ENCODE peak calls at places on chromosome 5, in seven cellular contexts. One of them, this sample, is unnamed.

GRCh38 chr5:116564756-116565593 is 9.6 kb downstream of the SEMA6A start:
- DNase-seq in GM12878: no peak
- DNase-seq in K562: no peak
- DNase-seq in SK-N-SH: no peak
- DNase-seq in HCT116: no peak
- DNase-seq in HepG2: no peak
- DNase-seq in H1: no peak
- DNase-seq in this sample: no peak

GRCh38 chr5:140312067-140312790 is 9.3 kb upstream of the PFDN1 start:
- DNase-seq in HCT116: no peak
- DNase-seq in HepG2: no peak
- DNase-seq in GM12878: no peak
- DNase-seq in H1: no peak
- DNase-seq in K562: no peak
- DNase-seq in SK-N-SH: no peak
- DNase-seq in this sample: no peak

GRCh38 chr5:142432369-142432863 is 107.6 kb upstream of the SPRY4 start:
- DNase-seq in SK-N-SH: no peak
- DNase-seq in HCT116: no peak
- DNase-seq in HepG2: no peak
- DNase-seq in GM12878: no peak
- DNase-seq in H1: no peak
- DNase-seq in K562: no peak
- DNase-seq in this sample: no peak

GRCh38 chr5:2702096-2702879 is 49.2 kb downstream of the IRX2 start:
- DNase-seq in H1: no peak
- DNase-seq in K562: no peak
- DNase-seq in SK-N-SH: no peak
- DNase-seq in GM12878: no peak
- DNase-seq in HepG2: no peak
- DNase-seq in HCT116: no peak
- DNase-seq in this sample: no peak

GRCh38 chr5:392431-392988 is 50.5 kb upstream of the EXOC3 start:
- DNase-seq in HCT116: peak; percentile 8
- DNase-seq in HepG2: no peak
- DNase-seq in K562: no peak
- DNase-seq in H1: peak; percentile 49
- DNase-seq in GM12878: peak; percentile 95
- DNase-seq in SK-N-SH: no peak
- DNase-seq in this sample: no peak

GRCh38 chr5:73902327-73903051 is 276.5 kb downstream of the ARHGEF28 start:
- DNase-seq in K562: peak; percentile 37
- DNase-seq in H1: no peak
- DNase-seq in SK-N-SH: peak; percentile 58
- DNase-seq in HepG2: peak; percentile 41
- DNase-seq in HCT116: peak; percentile 63
- DNase-seq in GM12878: peak; percentile 55
- DNase-seq in this sample: peak; percentile 79

GRCh38 chr5:16615737-16616535 is 861 bp downstream of the RETREG1 start:
- DNase-seq in K562: no peak
- DNase-seq in GM12878: no peak
- DNase-seq in HCT116: no peak
- DNase-seq in SK-N-SH: peak; percentile 21
- DNase-seq in H1: no peak
- DNase-seq in HepG2: no peak
- DNase-seq in this sample: peak; percentile 20

GRCh38 chr5:52017567-52017966 is 634.3 kb downstream of the ISL1 start:
- DNase-seq in H1: no peak
- DNase-seq in K562: no peak
- DNase-seq in HCT116: no peak
- DNase-seq in HepG2: no peak
- DNase-seq in SK-N-SH: no peak
- DNase-seq in GM12878: no peak
- DNase-seq in this sample: no peak

GRCh38 chr5:89313804-89314588 is 431.0 kb upstream of the MEF2C start:
- DNase-seq in HCT116: peak; percentile 41
- DNase-seq in K562: peak; percentile 61
- DNase-seq in HepG2: no peak
- DNase-seq in GM12878: peak; percentile 99
- DNase-seq in SK-N-SH: no peak
- DNase-seq in H1: no peak
- DNase-seq in this sample: no peak

GRCh38 chr5:173829826-173830225 is 58.3 kb upstream of the CPEB4 start:
- DNase-seq in H1: no peak
- DNase-seq in SK-N-SH: no peak
- DNase-seq in GM12878: no peak
- DNase-seq in HCT116: no peak
- DNase-seq in K562: peak; percentile 32
- DNase-seq in HepG2: no peak
- DNase-seq in this sample: no peak

GRCh38 chr5:126525630-126526245 is 69.3 kb downstream of the ALDH7A1 start:
- DNase-seq in K562: no peak
- DNase-seq in SK-N-SH: no peak
- DNase-seq in H1: peak; percentile 47
- DNase-seq in HCT116: peak; percentile 12
- DNase-seq in GM12878: no peak
- DNase-seq in HepG2: peak; percentile 40
- DNase-seq in this sample: peak; percentile 72

GRCh38 chr5:6391151-6391550 is 12.8 kb upstream of the MED10 start:
- DNase-seq in HepG2: no peak
- DNase-seq in HCT116: no peak
- DNase-seq in K562: no peak
- DNase-seq in GM12878: no peak
- DNase-seq in H1: no peak
- DNase-seq in SK-N-SH: no peak
- DNase-seq in this sample: no peak

GRCh38 chr5:141135030-141135717 is at the start of gene PCDHB5:
- DNase-seq in GM12878: no peak
- DNase-seq in HCT116: no peak
- DNase-seq in K562: peak; percentile 34
- DNase-seq in H1: peak; percentile 86
- DNase-seq in HepG2: no peak
- DNase-seq in SK-N-SH: no peak
- DNase-seq in this sample: peak; percentile 51

GRCh38 chr5:129905467-129906176 is 1.4 kb downstream of the CHSY3 start:
- DNase-seq in GM12878: no peak
- DNase-seq in SK-N-SH: no peak
- DNase-seq in H1: peak; percentile 65
- DNase-seq in HCT116: no peak
- DNase-seq in HepG2: no peak
- DNase-seq in K562: no peak
- DNase-seq in this sample: no peak
- TF ChIP-seq JUND in GM12878: no peak
- TF ChIP-seq JUND in SK-N-SH: no peak
- TF ChIP-seq JUND in H1: no peak
- TF ChIP-seq JUND in HCT116: no peak
- TF ChIP-seq JUND in HepG2: no peak
- TF ChIP-seq JUND in K562: no peak
- TF ChIP-seq JUND in this sample: no peak

DNA sequence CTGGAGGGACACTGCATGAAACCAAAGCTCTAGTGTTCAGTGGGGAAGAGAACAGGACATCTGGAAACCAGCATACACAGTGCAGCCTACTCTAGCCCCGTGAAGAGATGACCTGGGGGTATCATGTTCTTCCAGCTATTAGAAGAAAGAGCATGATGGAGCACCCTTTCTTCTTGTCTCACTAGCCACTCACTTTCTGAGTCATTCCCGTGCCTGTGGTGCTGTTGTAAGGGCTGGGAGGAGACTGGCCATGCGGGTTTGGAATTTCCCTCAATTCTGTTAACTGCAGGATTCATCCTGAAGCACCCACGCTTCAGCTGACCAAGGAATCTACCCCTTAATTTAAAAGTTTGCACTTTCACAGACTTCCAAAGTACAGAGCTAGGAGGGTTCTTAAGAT is 137.0 kb downstream of the COL23A1 start:
- DNase-seq in K562: peak; percentile 52
- DNase-seq in SK-N-SH: no peak
- DNase-seq in HepG2: no peak
- DNase-seq in H1: no peak
- DNase-seq in HCT116: no peak
- DNase-seq in GM12878: no peak
- DNase-seq in this sample: no peak
- TF ChIP-seq JUND in K562: peak; percentile 64
- TF ChIP-seq JUND in SK-N-SH: no peak
- TF ChIP-seq JUND in HepG2: no peak
- TF ChIP-seq JUND in H1: no peak
- TF ChIP-seq JUND in HCT116: no peak
- TF ChIP-seq JUND in GM12878: no peak
- TF ChIP-seq JUND in this sample: no peak

GRCh38 chr5:39199335-39199734 is 20.0 kb downstream of the FYB1 start:
- DNase-seq in HCT116: no peak
- DNase-seq in H1: no peak
- DNase-seq in GM12878: no peak
- DNase-seq in HepG2: no peak
- DNase-seq in SK-N-SH: no peak
- DNase-seq in K562: no peak
- DNase-seq in this sample: no peak

GRCh38 chr5:39195198-39195826 is 24.1 kb downstream of the FYB1 start:
- DNase-seq in HepG2: no peak
- DNase-seq in SK-N-SH: no peak
- DNase-seq in H1: no peak
- DNase-seq in GM12878: no peak
- DNase-seq in K562: no peak
- DNase-seq in HCT116: no peak
- DNase-seq in this sample: no peak

GRCh38 chr5:39198080-39198479 is 21.3 kb downstream of the FYB1 start:
- DNase-seq in K562: no peak
- DNase-seq in GM12878: no peak
- DNase-seq in HCT116: peak; percentile 29
- DNase-seq in H1: no peak
- DNase-seq in HepG2: peak; percentile 79
- DNase-seq in SK-N-SH: no peak
- DNase-seq in this sample: no peak

GRCh38 chr5:39200081-39200480 is 19.3 kb downstream of the FYB1 start:
- DNase-seq in SK-N-SH: no peak
- DNase-seq in K562: no peak
- DNase-seq in GM12878: no peak
- DNase-seq in HCT116: no peak
- DNase-seq in HepG2: no peak
- DNase-seq in H1: no peak
- DNase-seq in this sample: no peak

GRCh38 chr5:39197556-39197955 is 21.8 kb downstream of the FYB1 start:
- DNase-seq in SK-N-SH: no peak
- DNase-seq in HCT116: peak; percentile 10
- DNase-seq in HepG2: no peak
- DNase-seq in GM12878: no peak
- DNase-seq in H1: no peak
- DNase-seq in K562: no peak
- DNase-seq in this sample: no peak
- TF ChIP-seq JUND in SK-N-SH: no peak
- TF ChIP-seq JUND in HCT116: no peak
- TF ChIP-seq JUND in HepG2: no peak
- TF ChIP-seq JUND in GM12878: no peak
- TF ChIP-seq JUND in H1: no peak
- TF ChIP-seq JUND in K562: no peak
- TF ChIP-seq JUND in this sample: no peak

GRCh38 chr5:64201986-64202385 is 36.3 kb downstream of the RNF180 start:
- DNase-seq in H1: no peak
- DNase-seq in K562: no peak
- DNase-seq in SK-N-SH: no peak
- DNase-seq in GM12878: no peak
- DNase-seq in HCT116: no peak
- DNase-seq in HepG2: no peak
- DNase-seq in this sample: no peak
- TF ChIP-seq JUND in H1: no peak
- TF ChIP-seq JUND in K562: no peak
- TF ChIP-seq JUND in SK-N-SH: no peak
- TF ChIP-seq JUND in GM12878: no peak
- TF ChIP-seq JUND in HCT116: no peak
- TF ChIP-seq JUND in HepG2: no peak
- TF ChIP-seq JUND in this sample: no peak

DNA sequence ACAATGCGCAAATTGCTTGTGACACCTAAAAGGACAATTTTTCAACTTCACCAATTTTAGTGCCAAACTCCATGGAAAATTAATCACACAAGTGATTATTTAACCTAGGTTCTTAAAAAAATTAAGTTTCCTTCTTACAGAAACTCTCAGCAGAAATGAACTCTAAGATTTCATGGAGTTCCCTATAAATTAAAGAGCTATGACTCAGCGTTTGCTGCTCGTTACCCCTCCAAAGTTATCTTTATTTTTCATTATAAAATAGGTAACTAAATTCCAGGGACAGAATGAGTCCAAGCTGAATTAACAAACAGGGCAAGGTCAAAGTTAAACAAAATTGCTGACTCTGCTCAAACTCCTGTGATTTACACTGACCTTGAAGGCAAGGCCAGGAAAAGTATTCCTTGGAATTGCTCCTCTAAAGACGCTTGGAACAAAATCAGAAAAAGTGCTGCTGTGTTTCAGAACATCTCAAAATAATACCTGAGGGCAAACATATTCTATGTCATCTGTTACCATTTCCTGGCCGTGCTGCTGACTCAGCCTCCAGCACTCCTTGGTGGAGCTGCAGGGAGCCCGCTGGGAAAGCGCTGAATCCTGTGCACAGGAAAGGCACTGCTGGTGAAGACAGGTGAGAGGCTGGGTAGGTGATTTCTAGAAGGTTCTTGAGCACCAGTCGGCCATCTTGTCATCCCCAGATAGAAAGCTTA is 2.5 kb upstream of the CMBL start:
- DNase-seq in HepG2: peak; percentile 9
- DNase-seq in K562: peak; percentile 57
- DNase-seq in GM12878: no peak
- DNase-seq in H1: no peak
- DNase-seq in SK-N-SH: no peak
- DNase-seq in HCT116: peak; percentile 69
- DNase-seq in this sample: peak; percentile 58
- TF ChIP-seq JUND in HepG2: no peak
- TF ChIP-seq JUND in K562: peak; percentile 35
- TF ChIP-seq JUND in GM12878: no peak
- TF ChIP-seq JUND in H1: no peak
- TF ChIP-seq JUND in SK-N-SH: no peak
- TF ChIP-seq JUND in HCT116: peak; percentile 64
- TF ChIP-seq JUND in this sample: no peak

This sample was measured in T47D.